ENCODE peak calls at places on chromosomes 12 and 14, in four cellular contexts. J, K, O and X are unnamed samples. For H3K9me3, the result is how much of the 10 kb centered on the place peaks cover.

GRCh38 chr12:27922591-27923139 is 49.9 kb downstream of the PTHLH start:
- DNase-seq in J (peak), K (no peak), O (no peak), X (peak)

GRCh38 chr14:50758279-50758678 is 72.7 kb downstream of the NIN start:
- DNase-seq in J (no peak), K (no peak), O (no peak), X (no peak)

GRCh38 chr12:2384533-2385328 is 331.9 kb downstream of the CACNA1C start:
- DNase-seq in J (no peak), K (no peak), O (no peak), X (peak)

GRCh38 chr14:104584557-104584956 is 5.0 kb downstream of the C14orf180 start:
- DNase-seq in J (no peak), K (no peak), O (no peak), X (no peak)

GRCh38 chr12:3662516-3662915 is 90.4 kb downstream of the CRACR2A start:
- DNase-seq in J (no peak), K (peak), O (no peak), X (no peak)

GRCh38 chr14:81332725-81333124 is 67.4 kb downstream of the STON2 start:
- DNase-seq in J (no peak), K (no peak), O (no peak), X (no peak)

GRCh38 chr12:49019120-49019430 is 499 bp upstream of the PRKAG1 start:
- DNase-seq in J (no peak), K (no peak), O (no peak), X (no peak)

GRCh38 chr12:4214912-4215861 is 58.4 kb upstream of the CCND2 start:
- DNase-seq in J (no peak), K (no peak), O (peak), X (no peak)

GRCh38 chr12:126944684-126945083 is 1322.3 kb upstream of the TMEM132C start:
- DNase-seq in J (no peak), K (no peak), O (no peak), X (no peak)

GRCh38 chr14:31898835-31899528 is 178.1 kb upstream of the ARHGAP5 start:
- DNase-seq in J (no peak), K (no peak), O (no peak), X (no peak)

GRCh38 chr12:89848732-89849131 is 140.1 kb upstream of the ATP2B1 start:
- DNase-seq in J (no peak), K (no peak), O (peak), X (no peak)

GRCh38 chr14:33776871-33777270 is 174.0 kb downstream of the EGLN3 start:
- DNase-seq in J (no peak), K (no peak), O (no peak), X (no peak)

GRCh38 chr14:20455355-20456300 is 602 bp downstream of the APEX1 start:
- DNase-seq in J (no peak), K (no peak), O (peak), X (peak)

GRCh38 chr12:4938900-4939299 is 29.2 kb downstream of the KCNA1 start:
- DNase-seq in J (no peak), K (no peak), O (no peak), X (no peak)

GRCh38 chr12:92509156-92509758 is 193.5 kb upstream of the PLEKHG7 start:
- DNase-seq in J (no peak), K (no peak), O (no peak), X (no peak)

GRCh38 chr14:99517046-99517642 is 35.9 kb downstream of the CCNK start:
- DNase-seq in J (no peak), K (no peak), O (no peak), X (no peak)

GRCh38 chr14:98138666-98139065 is 1133.3 kb downstream of the BCL11B start:
- DNase-seq in J (peak), K (no peak), O (peak), X (no peak)

GRCh38 chr14:105220699-105221597 is 27.4 kb upstream of the BTBD6 start:
- DNase-seq in J (no peak), K (no peak), O (no peak), X (no peak)

GRCh38 chr12:46377678-46378077 is 5.1 kb upstream of the SLC38A2 start:
- DNase-seq in J (no peak), K (no peak), O (peak), X (peak)

GRCh38 chr12:112514456-112514855 is 95.7 kb downstream of the PTPN11 start:
- DNase-seq in J (no peak), K (no peak), O (peak), X (no peak)

GRCh38 chr14:58104808-58105207 is 47.2 kb downstream of the ARMH4 start:
- DNase-seq in J (no peak), K (no peak), O (no peak), X (peak)

GRCh38 chr14:67373347-67373746 is 13.2 kb downstream of the EIF2S1 start:
- DNase-seq in J (no peak), K (no peak), O (no peak), X (no peak)

GRCh38 chr12:82835217-82835616 is 148.5 kb downstream of the TMTC2 start:
- DNase-seq in J (no peak), K (no peak), O (no peak), X (peak)

GRCh38 chr12:47868552-47869031 is 36.2 kb downstream of the VDR start:
- DNase-seq in J (no peak), K (no peak), O (no peak), X (no peak)

GRCh38 chr14:106023411-106023810 is 497.0 kb downstream of the TMEM121 start:
- DNase-seq in J (no peak), K (no peak), O (no peak), X (no peak)

GRCh38 chr12:45388545-45388944 is 172.7 kb downstream of the ANO6 start:
- DNase-seq in J (peak), K (peak), O (peak), X (peak)

GRCh38 chr14:31207287-31207745 is 277 bp downstream of the HECTD1 start:
- DNase-seq in J (no peak), K (no peak), O (no peak), X (no peak)

GRCh38 chr12:7373226-7373625 is 69.4 kb downstream of the ACSM4 start:
- DNase-seq in J (no peak), K (no peak), O (peak), X (no peak)

GRCh38 chr14:52369305-52369781 is 55.2 kb downstream of the PTGER2 start:
- DNase-seq in J (no peak), K (no peak), O (no peak), X (peak)

GRCh38 chr14:102297436-102298170 is 7.4 kb downstream of the MOK start:
- DNase-seq in J (no peak), K (no peak), O (no peak), X (no peak)

GRCh38 chr12:643478-644292 is 19.6 kb downstream of the NINJ2 start:
- DNase-seq in J (no peak), K (no peak), O (peak), X (no peak)

GRCh38 chr12:97567619-97568110 is 105.1 kb downstream of the RMST start:
- DNase-seq in J (peak), K (peak), O (no peak), X (no peak)

GRCh38 chr12:51217968-51218606 is at the start of gene POU6F1:
- DNase-seq in J (peak), K (peak), O (peak), X (peak)

GRCh38 chr12:89080797-89081470 is 271.4 kb downstream of the DUSP6 start:
- DNase-seq in J (no peak), K (no peak), O (no peak), X (peak)

GRCh38 chr14:24291446-24292117 is 8.0 kb downstream of the DHRS1 start:
- DNase-seq in J (no peak), K (no peak), O (no peak), X (no peak)

GRCh38 chr12:66111605-66112004 is 18.9 kb downstream of the LLPH start:
- DNase-seq in J (no peak), K (no peak), O (no peak), X (no peak)

GRCh38 chr14:89289477-89289876 is 127.6 kb downstream of the FOXN3 start:
- DNase-seq in J (no peak), K (no peak), O (no peak), X (no peak)

GRCh38 chr12:7127916-7128626 is 618 bp downstream of the RBP5 start:
- DNase-seq in J (no peak), K (peak), O (peak), X (no peak)

GRCh38 chr12:30694412-30694955 is 1.2 kb downstream of the IPO8 start:
- DNase-seq in J (peak), K (no peak), O (peak), X (peak)

GRCh38 chr14:100902295-100902694 is 1.2 kb downstream of the RTL1 start:
- DNase-seq in J (peak), K (peak), O (peak), X (no peak)

GRCh38 chr14:100904307-100905019 is 941 bp upstream of the RTL1 start:
- DNase-seq in J (peak), K (no peak), O (peak), X (no peak)

GRCh38 chr14:100901391-100902183 is 1.9 kb downstream of the RTL1 start:
- DNase-seq in J (no peak), K (no peak), O (no peak), X (no peak)

GRCh38 chr14:100903672-100904185 is at the start of gene RTL1:
- DNase-seq in J (no peak), K (no peak), O (no peak), X (no peak)

GRCh38 chr14:100902792-100903191 is 730 bp downstream of the RTL1 start:
- DNase-seq in J (no peak), K (peak), O (no peak), X (no peak)
- TF ChIP-seq BHLHE40 in J (no peak), K (no peak), O (no peak), X (no peak)

GRCh38 chr14:55805250-55805649 is 225.2 kb downstream of the KTN1 start:
- DNase-seq in J (no peak), K (no peak), O (no peak), X (no peak)

GRCh38 chr14:55804198-55804553 is 224.2 kb downstream of the KTN1 start:
- DNase-seq in J (no peak), K (no peak), O (no peak), X (no peak)

GRCh38 chr14:55807992-55808391 is 228.0 kb downstream of the KTN1 start:
- DNase-seq in J (no peak), K (no peak), O (no peak), X (no peak)

GRCh38 chr14:55807536-55807935 is 227.5 kb downstream of the KTN1 start:
- DNase-seq in J (no peak), K (no peak), O (no peak), X (no peak)

DNA sequence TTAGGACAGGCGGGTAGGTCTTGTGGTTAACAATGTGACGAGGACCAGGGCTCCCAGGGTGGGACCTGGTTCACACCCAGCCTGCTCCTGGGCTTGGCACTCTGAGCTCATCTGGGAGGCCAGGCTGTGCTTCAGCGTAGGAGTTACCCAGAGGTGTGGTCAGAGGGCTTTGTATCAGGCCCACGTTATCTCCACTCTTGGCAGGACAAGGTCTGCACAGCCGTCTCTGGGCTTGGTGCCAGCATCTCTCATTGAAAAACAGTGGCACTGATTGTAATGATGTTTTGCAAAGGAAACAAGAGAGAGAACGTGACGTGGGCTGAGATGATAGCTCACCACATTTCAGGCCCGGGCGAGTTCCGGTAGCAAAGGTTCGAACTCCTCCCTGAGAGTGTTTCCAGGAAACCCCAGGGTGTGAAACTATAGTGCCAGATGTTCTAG is 227.1 kb downstream of the KTN1 start:
- DNase-seq in J (peak), K (peak), O (peak), X (peak)
- TF ChIP-seq MAZ in J (no peak), K (no peak), O (no peak), X (no peak)

GRCh38 chr12:34333337-34333736 is 311.0 kb downstream of the ALG10 start:
- DNase-seq in J (no peak), K (no peak), O (peak), X (no peak)

GRCh38 chr12:34336619-34337465 is 314.5 kb downstream of the ALG10 start:
- DNase-seq in J (peak), K (no peak), O (peak), X (no peak)

GRCh38 chr12:34334953-34335743 is 312.9 kb downstream of the ALG10 start:
- DNase-seq in J (no peak), K (no peak), O (no peak), X (no peak)

GRCh38 chr12:34335819-34336262 is 313.5 kb downstream of the ALG10 start:
- DNase-seq in J (peak), K (no peak), O (peak), X (no peak)

GRCh38 chr12:34334538-34334937 is 312.2 kb downstream of the ALG10 start:
- DNase-seq in J (no peak), K (no peak), O (no peak), X (no peak)
- H3K9me3 ChIP-seq in J (under half), K (under half), O (under half), X (half or more)

GRCh38 chr14:70027785-70028428 is 148.7 kb downstream of the SMOC1 start:
- DNase-seq in J (peak), K (peak), O (peak), X (peak)
- TF ChIP-seq BHLHE40 in J (no peak), K (no peak), O (no peak), X (no peak)

DNA sequence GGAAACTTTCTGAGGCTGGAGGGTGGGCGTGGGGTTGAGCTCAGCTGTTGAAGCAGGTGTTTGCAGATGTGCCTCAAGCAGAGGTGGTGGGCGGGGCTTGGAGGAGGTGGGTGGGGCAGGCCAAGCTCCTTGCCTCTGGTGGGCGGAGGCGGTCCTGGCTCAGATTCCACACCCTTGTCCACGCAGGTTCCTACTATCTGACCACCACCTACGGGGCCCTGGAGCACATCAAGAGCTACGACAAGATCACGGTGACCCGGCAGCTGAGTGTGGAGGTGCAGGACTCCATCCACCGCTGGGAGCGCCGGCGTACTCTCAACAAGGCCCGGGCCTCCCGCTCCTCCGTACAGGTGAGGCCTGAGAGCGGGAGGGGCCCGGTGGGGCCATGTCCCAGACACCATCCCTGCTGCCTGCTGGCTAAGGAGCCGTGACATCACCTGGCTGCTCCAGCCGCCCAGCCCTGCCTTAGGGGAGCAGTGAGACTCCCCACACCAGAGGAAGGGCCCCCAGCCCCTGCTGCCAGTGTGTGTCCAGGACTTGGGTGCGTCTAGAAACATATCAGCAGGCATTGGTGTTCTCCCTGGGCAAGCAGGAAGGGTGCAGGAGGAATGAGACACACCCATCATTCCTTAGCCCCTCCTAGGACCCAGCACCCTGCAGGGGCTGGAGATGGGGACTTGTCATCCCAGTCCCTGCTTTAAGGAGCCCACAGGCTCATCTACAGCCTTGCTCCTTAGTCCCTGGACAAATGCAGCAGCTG is 63.4 kb downstream of the LGMN start:
- DNase-seq in J (no peak), K (no peak), O (peak), X (no peak)
- TF ChIP-seq MAZ in J (no peak), K (no peak), O (no peak), X (no peak)

GRCh38 chr14:61140872-61141271 is 140.3 kb downstream of the TMEM30B start:
- DNase-seq in J (no peak), K (no peak), O (no peak), X (peak)

GRCh38 chr14:61145903-61146411 is 135.2 kb downstream of the TMEM30B start:
- DNase-seq in J (no peak), K (no peak), O (no peak), X (peak)

GRCh38 chr14:61145258-61145902 is 135.8 kb downstream of the TMEM30B start:
- DNase-seq in J (no peak), K (no peak), O (no peak), X (peak)

GRCh38 chr14:61139006-61139599 is 142.0 kb downstream of the TMEM30B start:
- DNase-seq in J (no peak), K (no peak), O (no peak), X (no peak)

GRCh38 chr14:61140271-61140670 is 140.9 kb downstream of the TMEM30B start:
- DNase-seq in J (no peak), K (no peak), O (no peak), X (peak)
- H3K9me3 ChIP-seq in J (under half), K (under half), O (under half), X (under half)

GRCh38 chr12:26551385-26551784 is 281.6 kb downstream of the ITPR2 start:
- DNase-seq in J (no peak), K (no peak), O (no peak), X (no peak)

GRCh38 chr12:26555139-26555538 is 277.9 kb downstream of the ITPR2 start:
- DNase-seq in J (no peak), K (no peak), O (no peak), X (peak)

GRCh38 chr12:26557326-26557725 is 275.7 kb downstream of the ITPR2 start:
- DNase-seq in J (no peak), K (no peak), O (no peak), X (no peak)

DNA sequence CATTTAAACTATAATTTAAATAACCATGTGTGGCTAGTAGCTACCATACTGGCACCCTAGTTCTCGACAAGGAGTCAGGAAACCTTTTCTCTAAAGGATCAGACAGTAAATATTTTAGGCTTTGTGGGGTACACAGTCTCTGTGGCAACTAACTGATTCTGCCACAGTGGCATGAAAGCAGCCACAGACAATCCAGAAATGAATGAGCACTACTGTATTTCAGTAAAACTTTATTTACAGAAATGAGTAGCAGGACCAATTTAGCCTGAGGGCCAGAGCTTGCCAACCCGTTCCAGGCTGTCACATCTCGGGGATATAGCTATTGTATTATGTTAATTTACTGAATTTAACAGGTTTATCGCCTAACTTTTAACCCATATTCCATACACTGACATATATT is 278.7 kb downstream of the ITPR2 start:
- DNase-seq in J (no peak), K (no peak), O (no peak), X (no peak)
- TF ChIP-seq BHLHE40 in J (no peak), K (no peak), O (no peak), X (no peak)

GRCh38 chr12:116926283-116927243 is 15.8 kb downstream of the FBXW8 start:
- DNase-seq in J (no peak), K (no peak), O (no peak), X (no peak)

GRCh38 chr12:116928504-116928903 is 17.8 kb downstream of the FBXW8 start:
- DNase-seq in J (no peak), K (no peak), O (no peak), X (no peak)

GRCh38 chr12:116922194-116922897 is 11.6 kb downstream of the FBXW8 start:
- DNase-seq in J (no peak), K (no peak), O (no peak), X (peak)

GRCh38 chr12:116927244-116927940 is 16.6 kb downstream of the FBXW8 start:
- DNase-seq in J (no peak), K (no peak), O (no peak), X (no peak)

GRCh38 chr12:116924558-116925453 is 14.1 kb downstream of the FBXW8 start:
- DNase-seq in J (peak), K (peak), O (peak), X (peak)
- TF ChIP-seq MAZ in J (no peak), K (no peak), O (no peak), X (peak)

GRCh38 chr12:94318178-94318577 is 141.5 kb downstream of the CEP83 start:
- DNase-seq in J (no peak), K (no peak), O (no peak), X (no peak)
- H3K9me3 ChIP-seq in J (under half), K (under half), O (under half), X (under half)

DNA sequence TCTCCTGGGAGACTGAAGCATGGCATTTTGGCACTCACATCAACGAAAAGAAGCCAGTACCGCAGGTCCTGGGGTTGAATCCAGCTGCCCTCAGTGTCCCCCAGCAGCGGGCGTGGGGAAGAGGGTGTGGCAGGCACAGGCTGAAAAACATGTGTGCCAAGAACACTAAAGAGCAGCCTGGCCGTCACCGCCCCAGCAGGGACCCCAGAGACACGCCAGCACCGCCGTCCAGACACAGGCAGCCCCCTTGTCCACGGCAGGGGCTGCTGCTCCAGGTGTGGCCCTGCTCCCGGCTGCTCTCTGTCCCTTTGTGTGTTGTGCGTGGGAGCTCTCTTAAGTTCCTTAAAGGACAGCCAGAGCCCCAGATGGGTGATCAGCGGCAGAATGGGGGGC is 608 bp downstream of the PHETA1 start:
- DNase-seq in J (no peak), K (no peak), O (no peak), X (no peak)
- TF ChIP-seq BHLHE40 in J (no peak), K (no peak), O (no peak), X (no peak)